ENCODE peak calls at places on chromosome 5, in five cellular contexts. X is H9, O is adrenal gland, M is lower lobe of right lung, V is stomach. L is an unnamed sample. For H3K4me1, the result is how much of the 10 kb centered on the place peaks cover.

GRCh38 chr5:99449786-99450185 is 521.0 kb upstream of the CHD1 start:
- DNase-seq in V (no peak), X (no peak), M (no peak), O (no peak), L (no peak)

GRCh38 chr5:167900521-167900920 is 390.9 kb upstream of the WWC1 start:
- DNase-seq in M (no peak), X (no peak), O (no peak), V (no peak), L (no peak)

GRCh38 chr5:12330993-12331588 is 426.8 kb upstream of the CTNND2 start:
- DNase-seq in X (peak), V (no peak), O (no peak), M (no peak), L (no peak)

GRCh38 chr5:112186401-112186990 is 232.6 kb downstream of the EPB41L4A start:
- DNase-seq in O (no peak), X (no peak), M (no peak), V (no peak), L (no peak)

GRCh38 chr5:120101771-120102170 is 362.3 kb upstream of the PRR16 start:
- DNase-seq in O (no peak), X (no peak), M (no peak), V (no peak), L (no peak)

GRCh38 chr5:59367791-59368394 is 525.6 kb downstream of the PDE4D start:
- DNase-seq in V (peak), O (peak), X (peak), M (peak), L (peak)

GRCh38 chr5:135823799-135824366 is 10.6 kb upstream of the SLC25A48 start:
- DNase-seq in O (no peak), M (no peak), V (no peak), X (no peak), L (no peak)

GRCh38 chr5:78273436-78273835 is 21.1 kb downstream of the AP3B1 start:
- DNase-seq in V (no peak), X (no peak), O (no peak), M (no peak), L (no peak)

GRCh38 chr5:24918676-24919075 is 273.9 kb upstream of the CDH10 start:
- DNase-seq in O (no peak), M (no peak), V (no peak), X (no peak), L (no peak)

GRCh38 chr5:593511-593910 is 18.6 kb upstream of the CEP72 start:
- DNase-seq in M (no peak), O (no peak), X (no peak), V (peak), L (peak)

GRCh38 chr5:141149812-141150211 is at the start of gene PCDHB6:
- DNase-seq in M (no peak), O (no peak), X (no peak), V (no peak), L (no peak)

GRCh38 chr5:154686490-154686889 is 68.7 kb upstream of the LARP1 start:
- DNase-seq in X (no peak), O (no peak), V (no peak), M (no peak), L (no peak)

GRCh38 chr5:65094279-65094678 is 325.5 kb downstream of the CWC27 start:
- DNase-seq in X (no peak), V (no peak), M (no peak), O (no peak), L (no peak)

GRCh38 chr5:126852104-126852531 is 75.2 kb downstream of the LMNB1 start:
- DNase-seq in M (no peak), O (no peak), X (no peak), V (no peak), L (no peak)

GRCh38 chr5:42768106-42768504 is 11.5 kb downstream of the CCDC152 start:
- DNase-seq in O (no peak), V (no peak), X (no peak), M (no peak), L (no peak)

GRCh38 chr5:130335116-130335515 is 430.9 kb downstream of the CHSY3 start:
- DNase-seq in V (no peak), M (no peak), X (no peak), O (no peak), L (no peak)

GRCh38 chr5:176806137-176806536 is 4.2 kb upstream of the UNC5A start:
- DNase-seq in X (no peak), O (no peak), V (no peak), M (no peak), L (no peak)

GRCh38 chr5:74241751-74242140 is 398.8 kb downstream of the ENC1 start:
- DNase-seq in X (peak), O (no peak), V (no peak), M (no peak), L (no peak)

GRCh38 chr5:89733772-89734171 is 675.8 kb downstream of the CETN3 start:
- DNase-seq in M (no peak), O (no peak), X (no peak), V (no peak), L (no peak)

GRCh38 chr5:181054138-181054537 is 14.1 kb downstream of the BTNL9 start:
- DNase-seq in X (no peak), M (no peak), V (no peak), O (no peak), L (no peak)

GRCh38 chr5:181053760-181054122 is 13.7 kb downstream of the BTNL9 start:
- DNase-seq in M (no peak), X (peak), V (no peak), O (peak), L (no peak)

GRCh38 chr5:181051841-181052525 is 11.9 kb downstream of the BTNL9 start:
- DNase-seq in X (no peak), V (no peak), M (no peak), O (no peak), L (no peak)

GRCh38 chr5:181052928-181053759 is 13.1 kb downstream of the BTNL9 start:
- DNase-seq in V (no peak), X (no peak), O (no peak), M (no peak), L (no peak)

DNA sequence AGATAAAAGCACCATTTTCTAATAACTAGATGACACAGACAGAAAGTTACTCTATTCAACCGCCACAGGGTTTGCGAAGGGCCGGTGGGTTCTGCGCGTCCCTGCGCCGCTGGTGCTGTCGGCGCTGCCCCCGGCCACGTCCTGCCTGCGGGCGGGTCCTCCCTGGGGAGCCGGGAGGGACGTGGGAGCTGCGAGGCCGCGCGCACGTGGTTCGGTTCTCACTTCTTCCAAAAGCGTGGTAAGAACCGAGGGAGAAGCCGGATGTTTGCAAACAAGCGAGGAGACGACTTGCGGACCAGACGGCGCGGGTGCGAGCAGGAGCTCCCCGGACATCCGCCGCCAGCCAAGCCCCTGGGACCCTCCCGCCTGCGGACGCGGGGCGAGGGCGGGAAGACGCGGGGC is 12.5 kb downstream of the BTNL9 start:
- DNase-seq in V (no peak), M (no peak), X (peak), O (no peak), L (no peak)
- H3K4me1 ChIP-seq in V (under half), M (under half), X (under half), O (under half), L (under half)

GRCh38 chr5:149132474-149132873 is 8.8 kb upstream of the ABLIM3 start:
- DNase-seq in O (no peak), V (no peak), X (no peak), M (no peak), L (no peak)

GRCh38 chr5:149135536-149136201 is 5.6 kb upstream of the ABLIM3 start:
- DNase-seq in V (no peak), O (no peak), M (no peak), X (no peak), L (no peak)

GRCh38 chr5:149130932-149131273 is 10.4 kb upstream of the ABLIM3 start:
- DNase-seq in V (no peak), M (no peak), O (no peak), X (no peak), L (no peak)

GRCh38 chr5:149134778-149135169 is 6.5 kb upstream of the ABLIM3 start:
- DNase-seq in O (no peak), M (no peak), V (no peak), X (no peak), L (no peak)

DNA sequence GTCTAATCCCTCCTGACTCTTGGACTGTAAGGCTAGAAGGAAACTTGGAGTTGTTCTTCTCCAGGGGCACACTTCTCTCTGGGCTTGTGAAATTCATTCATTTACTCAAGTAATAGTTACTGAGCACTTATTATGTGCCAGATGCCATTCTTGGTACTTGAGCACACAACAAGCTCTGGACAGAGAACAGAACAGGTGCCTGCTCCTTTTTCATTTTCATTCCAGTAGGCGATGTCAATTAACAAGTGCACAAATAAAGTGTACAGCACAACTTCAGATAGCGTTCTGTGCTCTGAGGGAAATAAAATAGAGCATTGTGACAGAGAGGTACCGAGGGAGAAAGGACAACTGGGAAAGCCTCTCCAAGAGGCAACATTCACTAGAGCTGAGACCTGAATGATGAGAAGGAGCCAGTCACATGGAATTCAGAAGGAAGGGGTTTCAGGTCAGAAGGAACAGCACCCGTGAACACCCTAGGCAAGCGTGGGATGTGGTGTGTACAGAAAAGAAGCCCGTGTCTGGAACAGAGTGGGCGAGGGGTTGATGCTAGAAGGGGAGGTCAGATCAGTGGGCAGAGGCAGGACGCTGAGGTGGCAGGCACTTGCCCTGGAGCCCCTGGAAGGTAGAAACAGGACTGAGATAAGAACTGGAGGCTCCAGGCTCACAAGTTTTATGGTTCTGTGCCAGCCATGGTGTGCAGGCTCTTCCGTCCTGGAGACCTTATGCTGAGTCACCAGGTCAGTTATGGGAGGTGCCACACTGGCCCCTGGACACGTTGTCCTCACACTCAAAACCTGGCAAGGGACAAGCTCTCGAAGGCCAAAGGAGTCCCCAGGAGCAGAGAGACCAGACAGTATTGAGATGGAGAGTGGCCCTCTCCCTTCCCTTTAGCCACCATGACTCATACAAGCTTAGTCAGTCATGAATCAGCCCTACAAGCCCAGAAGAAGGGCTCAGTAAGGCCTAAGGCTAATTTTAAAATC is 7.2 kb upstream of the ABLIM3 start:
- DNase-seq in O (peak), M (no peak), X (no peak), V (peak), L (no peak)
- H3K4me1 ChIP-seq in O (under half), M (under half), X (under half), V (under half), L (under half)

DNA sequence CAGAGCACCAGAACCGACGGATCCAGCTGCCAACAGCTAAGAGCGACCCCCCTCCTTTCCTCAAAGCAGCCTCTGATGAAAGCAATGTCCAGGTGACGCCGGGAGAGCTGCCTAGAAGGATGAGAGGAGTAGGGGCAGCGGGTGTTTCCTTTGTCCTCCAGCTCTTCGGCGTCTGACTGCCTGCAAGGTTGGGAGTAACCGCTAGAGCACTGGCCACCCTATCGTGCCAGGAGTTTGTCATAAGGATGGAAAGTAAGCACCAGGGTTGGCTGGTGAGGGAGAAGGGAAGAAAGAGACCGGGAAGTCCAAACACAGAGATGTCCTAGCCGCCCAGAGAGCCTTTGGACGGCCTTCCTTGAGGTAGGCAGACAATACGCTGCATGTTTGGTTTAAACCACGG is 10.8 kb downstream of the MRPL36 start:
- DNase-seq in M (no peak), O (no peak), X (no peak), V (no peak), L (no peak)
- H3K4me1 ChIP-seq in M (under half), O (under half), X (under half), V (under half), L (under half)

GRCh38 chr5:148966937-148967336 is 95.9 kb downstream of the SH3TC2 start:
- DNase-seq in M (no peak), O (no peak), X (no peak), V (no peak), L (no peak)
- H3K4me1 ChIP-seq in M (under half), O (under half), X (under half), V (under half), L (under half)

GRCh38 chr5:124740991-124741583 is 5.4 kb downstream of the ZNF608 start:
- DNase-seq in M (no peak), X (no peak), V (no peak), O (no peak), L (no peak)

GRCh38 chr5:124741711-124742496 is 4.5 kb downstream of the ZNF608 start:
- DNase-seq in M (no peak), O (peak), X (no peak), V (peak), L (peak)

GRCh38 chr5:124742983-124743533 is 3.4 kb downstream of the ZNF608 start:
- DNase-seq in X (no peak), V (no peak), O (peak), M (no peak), L (no peak)

GRCh38 chr5:124743534-124744169 is 2.8 kb downstream of the ZNF608 start:
- DNase-seq in V (no peak), M (no peak), O (no peak), X (no peak), L (no peak)

DNA sequence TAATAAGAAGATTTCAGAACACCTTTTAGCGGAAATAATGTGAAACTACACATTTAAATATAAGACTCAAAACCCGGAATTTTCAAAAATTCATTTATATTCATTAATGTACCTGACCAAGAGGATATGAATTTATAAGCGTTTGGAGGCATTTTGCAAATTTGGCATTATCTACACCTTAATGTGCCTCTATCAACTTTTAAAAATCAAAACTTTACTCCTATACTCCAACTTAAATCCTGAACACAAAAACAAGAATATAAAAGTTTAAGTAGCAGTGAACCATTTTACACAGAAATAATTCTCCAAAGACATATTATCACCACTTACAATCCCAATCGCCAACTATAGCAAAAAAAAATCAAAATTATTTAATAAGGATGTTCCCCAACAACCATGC is 3.9 kb downstream of the ZNF608 start:
- DNase-seq in M (no peak), V (no peak), X (no peak), O (no peak), L (no peak)
- H3K4me1 ChIP-seq in M (under half), V (under half), X (under half), O (under half), L (under half)

GRCh38 chr5:178259623-178260536 is 27.3 kb upstream of the PHYKPL start:
- DNase-seq in X (no peak), O (no peak), M (no peak), V (no peak), L (peak)

GRCh38 chr5:178257650-178258049 is 25.0 kb upstream of the PHYKPL start:
- DNase-seq in M (no peak), V (no peak), O (no peak), X (no peak), L (no peak)

GRCh38 chr5:178261666-178262600 is 29.3 kb upstream of the PHYKPL start:
- DNase-seq in V (no peak), X (no peak), M (no peak), O (no peak), L (no peak)

GRCh38 chr5:178252258-178252657 is 19.7 kb upstream of the PHYKPL start:
- DNase-seq in V (no peak), X (no peak), O (no peak), M (no peak), L (no peak)

DNA sequence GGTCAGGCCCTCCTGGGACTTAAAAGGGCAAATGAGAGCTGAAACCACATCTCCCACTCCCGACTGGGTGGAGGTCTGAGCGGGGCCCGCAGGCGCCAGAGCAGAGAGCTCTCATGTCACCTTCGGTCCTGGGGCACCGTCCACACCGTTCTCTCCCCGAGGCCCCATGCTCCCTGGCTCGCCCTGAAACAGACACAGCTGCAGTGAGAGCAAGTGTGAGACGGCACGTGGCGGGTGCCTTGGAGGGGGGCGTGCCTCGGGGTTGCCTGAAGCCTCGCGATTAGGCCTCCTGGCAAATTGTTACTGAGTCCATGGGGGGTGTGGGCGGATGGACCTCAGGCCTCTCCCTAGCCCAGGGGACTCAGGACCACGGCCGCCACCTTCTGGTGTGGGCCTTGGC is 24.1 kb upstream of the PHYKPL start:
- DNase-seq in M (no peak), O (no peak), V (no peak), X (no peak), L (no peak)
- H3K4me1 ChIP-seq in M (under half), O (under half), V (under half), X (under half), L (under half)

GRCh38 chr5:56357426-56357825 is 124.3 kb upstream of the ANKRD55 start:
- DNase-seq in X (no peak), M (no peak), O (no peak), V (no peak), L (no peak)
- H3K4me1 ChIP-seq in X (under half), M (under half), O (under half), V (under half), L (under half)

GRCh38 chr5:142897328-142897727 is 127.2 kb downstream of the ARHGAP26 start:
- DNase-seq in X (no peak), O (no peak), V (no peak), M (no peak), L (no peak)
- H3K4me1 ChIP-seq in X (under half), O (under half), V (under half), M (under half), L (under half)

GRCh38 chr5:132418876-132419275 is 49.4 kb downstream of the SLC22A5 start:
- DNase-seq in X (no peak), V (no peak), M (no peak), O (no peak), L (no peak)
- H3K4me1 ChIP-seq in X (under half), V (half or more), M (half or more), O (under half), L (under half)